ENCODE peak calls at places on chromosome 7, in seven cellular contexts. F is uterus, E is thyroid gland, S is ovary, T is spleen, R is sigmoid colon, Q is upper lobe of left lung. G is an unnamed sample.
A peak's percentile ranks its signal among the peaks of the same experiment; 100 is the strongest.

GRCh38 chr7:20200361-20200760 is 16.8 kb downstream of the MACC1 start:
- DNase-seq in Q (no peak), S (no peak), R (no peak), T (no peak), E (no peak), F (no peak), G (no peak)

GRCh38 chr7:47738563-47739166 is 156.8 kb upstream of the TNS3 start:
- DNase-seq in Q (no peak), T (no peak), R (no peak), F (no peak), S (no peak), E (no peak), G (no peak)

GRCh38 chr7:111531993-111532392 is 30.3 kb downstream of the IMMP2L start:
- DNase-seq in E (no peak), T (no peak), S (no peak), Q (no peak), F (no peak), R (no peak), G (no peak)

GRCh38 chr7:51223505-51223904 is 93.1 kb downstream of the COBL start:
- DNase-seq in F (no peak), R (peak; percentile 34), Q (no peak), T (no peak), E (no peak), S (no peak), G (no peak)

GRCh38 chr7:30583181-30583580 is 11.5 kb upstream of the GARS1 start:
- DNase-seq in S (no peak), Q (no peak), F (no peak), T (no peak), E (peak; percentile 61), R (no peak), G (no peak)

GRCh38 chr7:130894146-130895005 is 160.4 kb upstream of the KLF14 start:
- DNase-seq in R (peak; percentile 78), F (peak; percentile 85), T (no peak), Q (peak; percentile 84), E (peak; percentile 100), S (peak; percentile 85), G (peak; percentile 96)

GRCh38 chr7:38709123-38709522 is 78.0 kb upstream of the AMPH start:
- DNase-seq in Q (no peak), T (no peak), R (no peak), F (no peak), S (no peak), E (no peak), G (no peak)

GRCh38 chr7:52254396-52255025 is 780.9 kb upstream of the POM121L12 start:
- DNase-seq in R (no peak), F (no peak), Q (no peak), S (no peak), T (no peak), E (no peak), G (no peak)

GRCh38 chr7:70298780-70299446 is 700.6 kb downstream of the AUTS2 start:
- DNase-seq in T (no peak), S (no peak), R (no peak), E (no peak), F (no peak), Q (no peak), G (no peak)

GRCh38 chr7:43782768-43783555 is 24.5 kb downstream of the BLVRA start:
- DNase-seq in F (no peak), T (no peak), Q (no peak), S (no peak), R (peak; percentile 6), E (no peak), G (no peak)

GRCh38 chr7:43784030-43785001 is 25.8 kb downstream of the BLVRA start:
- DNase-seq in T (no peak), F (no peak), R (peak; percentile 58), E (no peak), S (no peak), Q (no peak), G (no peak)

GRCh38 chr7:43779032-43779812 is 20.7 kb downstream of the BLVRA start:
- DNase-seq in E (no peak), F (no peak), S (no peak), Q (peak; percentile 26), T (no peak), R (no peak), G (no peak)

GRCh38 chr7:43785425-43785824 is 26.9 kb downstream of the BLVRA start:
- DNase-seq in S (peak; percentile 64), F (peak; percentile 85), Q (no peak), R (peak; percentile 90), T (no peak), E (no peak), G (no peak)

GRCh38 chr7:43781726-43782607 is 23.5 kb downstream of the BLVRA start:
- DNase-seq in R (peak; percentile 64), E (no peak), T (no peak), F (no peak), Q (no peak), S (no peak), G (no peak)
- H3K27ac ChIP-seq in R (peak overlapping the region; percentile 82), E (no peak overlapping the region), T (peak overlapping the region; percentile 42), F (peak overlapping the region; percentile 18), Q (peak overlapping the region; percentile 35), S (no peak overlapping the region), G (peak overlapping the region; percentile 58)

DNA sequence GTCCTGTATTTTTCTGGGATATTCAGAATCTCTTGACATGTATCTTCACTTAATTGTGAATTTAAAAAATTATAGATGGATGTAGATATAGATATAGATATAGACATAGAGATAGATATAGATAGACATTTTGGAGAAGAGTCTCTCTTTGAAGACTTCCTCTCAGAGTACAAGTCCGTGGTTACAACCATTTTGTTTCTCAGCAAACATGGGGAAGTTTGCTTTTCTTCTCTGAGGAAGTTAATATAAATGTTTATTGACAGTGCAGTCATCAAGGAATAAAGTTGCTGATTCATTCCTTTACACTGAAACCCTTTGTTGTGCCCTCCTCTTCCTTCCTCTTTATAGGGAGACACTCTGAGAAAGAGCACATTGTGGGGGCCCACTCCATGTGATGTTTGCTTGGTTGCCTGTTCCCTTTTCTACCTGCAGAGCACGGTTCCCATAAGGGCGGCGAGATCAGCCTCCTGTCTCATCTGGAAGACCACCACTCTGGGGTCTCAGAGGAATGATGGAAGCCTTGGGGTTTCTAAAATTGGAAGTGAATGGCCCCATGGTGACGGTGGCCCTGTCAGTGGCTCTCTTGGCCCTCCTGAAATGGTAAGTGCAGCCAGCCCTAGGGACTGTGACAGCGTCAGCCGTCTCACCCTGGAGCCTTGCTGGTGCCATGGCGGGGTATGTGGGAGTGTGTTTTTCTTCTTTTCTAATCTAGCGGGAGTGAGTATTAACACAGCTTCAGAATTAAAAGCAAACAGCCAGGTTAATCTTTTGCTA is at the start of gene TBXAS1:
- DNase-seq in R (no peak), T (peak; percentile 87), E (no peak), Q (no peak), S (no peak), F (no peak), G (no peak)
- TF ChIP-seq POLR2A in R (no peak), T (no peak), E (no peak), Q (peak; percentile 69), S (no peak), F (no peak), G (no peak)

DNA sequence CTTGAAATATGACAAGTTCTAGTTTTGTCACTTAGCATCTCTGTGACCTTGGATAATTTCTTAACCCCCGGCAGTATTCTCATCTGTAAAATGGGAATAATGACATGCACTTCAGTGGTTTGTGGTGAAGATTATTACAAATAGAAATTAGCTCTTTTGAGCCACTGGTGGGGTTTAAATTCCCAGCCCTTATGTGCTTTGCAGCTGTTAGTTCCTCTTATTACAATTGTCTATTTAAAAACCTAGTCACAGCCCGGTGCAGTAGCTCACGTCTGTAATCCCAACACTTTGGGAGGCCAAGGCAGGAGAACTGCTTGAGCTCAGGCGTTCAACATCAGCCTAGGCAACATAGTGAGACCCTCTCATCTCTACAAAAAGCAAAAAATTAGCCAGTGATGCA is 30.1 kb downstream of the CAV1 start:
- DNase-seq in R (no peak), Q (no peak), T (no peak), E (no peak), S (no peak), F (no peak), G (no peak)
- H3K27ac ChIP-seq in R (peak overlapping the region; percentile 81), Q (no peak overlapping the region), T (no peak overlapping the region), E (no peak overlapping the region), S (no peak overlapping the region), F (peak overlapping the region; percentile 57), G (peak overlapping the region; percentile 54)

DNA sequence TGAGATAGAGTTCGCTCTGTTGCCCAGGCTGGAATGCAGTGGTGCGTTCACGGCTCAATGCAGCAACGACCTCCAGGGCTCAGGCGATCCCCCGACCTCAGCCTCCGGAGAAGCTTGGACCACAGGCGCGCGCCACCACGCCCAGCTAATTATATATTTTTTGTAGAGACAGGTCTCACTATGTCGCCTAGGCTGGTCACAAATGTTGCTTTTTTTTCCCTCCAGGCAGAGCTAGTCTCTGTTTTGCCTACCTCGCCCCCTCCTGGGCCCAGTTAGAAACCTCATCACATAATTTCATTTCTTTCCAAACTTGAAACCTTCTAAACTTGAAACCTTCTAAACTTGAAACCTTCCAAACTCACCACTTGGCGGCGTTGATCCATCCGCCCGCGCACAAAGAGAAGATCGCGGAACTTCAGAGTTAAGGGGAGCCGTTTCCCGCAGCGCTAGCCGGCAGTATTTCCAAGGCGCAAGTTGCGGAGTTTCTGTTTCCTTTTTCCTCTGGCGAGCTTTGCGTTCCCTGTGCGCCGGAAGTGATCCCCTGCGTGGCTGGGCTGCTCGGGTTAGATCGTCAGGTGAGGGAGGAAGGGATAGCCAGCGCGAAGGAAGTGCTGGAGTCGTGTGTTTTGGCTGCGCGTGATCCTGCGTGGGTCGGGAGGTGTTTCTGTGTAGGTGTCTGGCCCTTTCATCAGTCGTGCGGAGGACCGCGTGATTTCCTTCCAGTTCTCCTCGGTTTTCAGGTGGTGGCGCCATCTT is at the start of gene SSBP1:
- DNase-seq in F (peak; percentile 90), Q (peak; percentile 84), E (peak; percentile 89), T (peak; percentile 95), R (peak; percentile 94), S (peak; percentile 91), G (peak; percentile 85)
- TF ChIP-seq POLR2A in F (peak; percentile 58), Q (peak; percentile 76), E (no peak), T (peak; percentile 72), R (peak; percentile 22), S (peak; percentile 59), G (peak; percentile 67)

GRCh38 chr7:100017300-100017699 is 1.9 kb downstream of the ZKSCAN1 start:
- DNase-seq in S (peak; percentile 34), Q (no peak), E (no peak), R (peak; percentile 74), T (no peak), F (no peak), G (no peak)
- H3K27ac ChIP-seq in S (no peak overlapping the region), Q (peak overlapping the region; percentile 99), E (no peak overlapping the region), R (peak overlapping the region; percentile 100), T (no peak overlapping the region), F (no peak overlapping the region), G (peak overlapping the region; percentile 99)

GRCh38 chr7:44793919-44794715 is 2.4 kb upstream of the PPIA start:
- DNase-seq in S (no peak), Q (no peak), R (no peak), E (peak; percentile 52), F (no peak), T (no peak), G (no peak)

GRCh38 chr7:44797329-44798258 is 1.1 kb downstream of the PPIA start:
- DNase-seq in F (peak; percentile 86), T (peak; percentile 97), S (peak; percentile 86), Q (peak; percentile 96), E (peak; percentile 92), R (peak; percentile 95), G (peak; percentile 86)

GRCh38 chr7:44796034-44796503 is 412 bp upstream of the PPIA start:
- DNase-seq in E (peak; percentile 72), Q (no peak), S (no peak), F (no peak), R (no peak), T (no peak), G (no peak)

GRCh38 chr7:44798649-44799275 is 2.3 kb downstream of the PPIA start:
- DNase-seq in Q (no peak), S (no peak), E (no peak), F (no peak), R (no peak), T (no peak), G (no peak)

GRCh38 chr7:44796504-44797328 is at the start of gene PPIA:
- DNase-seq in E (peak; percentile 98), F (peak; percentile 98), S (peak; percentile 99), T (peak; percentile 98), Q (peak; percentile 99), R (peak; percentile 99), G (peak; percentile 98)
- TF ChIP-seq POLR2A in E (no peak), F (peak; percentile 88), S (peak; percentile 81), T (peak; percentile 31), Q (peak; percentile 97), R (peak; percentile 90), G (peak; percentile 83)

G was measured in gastrocnemius medialis.